ENCODE peak calls at places on chromosomes 6 and 20, in six cellular contexts. A is AG09319; C is COR-L47; F is left lung; Y is stimulated activated CD8-positive, alpha-beta memory T cell treated with anti-CD3 and anti-CD28 coated beads, Interleukin-2, amount 100 ng/mL, for 1 hour; Z is D341Med. L is an unnamed sample.

GRCh38 chr6:139473239-139473701 is 98.8 kb upstream of the CITED2 start:
- DNase-seq in Z (no peak), F (no peak), C (no peak), Y (no peak), A (no peak), L (peak)

GRCh38 chr6:56652231-56652630 is 9.5 kb upstream of the DST start:
- DNase-seq in Z (no peak), F (no peak), Y (no peak), C (no peak), A (no peak), L (no peak)

GRCh38 chr20:61823242-61823641 is 242.4 kb downstream of the TAF4 start:
- DNase-seq in C (no peak), F (no peak), Z (no peak), A (no peak), Y (no peak), L (no peak)

GRCh38 chr20:956330-956951 is 40.3 kb upstream of the ANGPT4 start:
- DNase-seq in Z (peak), Y (peak), C (peak), A (peak), F (peak), L (peak)

GRCh38 chr20:37524859-37525708 is 2.6 kb downstream of the BLCAP start:
- DNase-seq in Z (peak), Y (no peak), C (no peak), F (no peak), A (no peak), L (no peak)

GRCh38 chr6:170110201-170111140 is 180.4 kb downstream of the DLL1 start:
- DNase-seq in Y (no peak), C (no peak), F (peak), A (no peak), Z (peak), L (no peak)

GRCh38 chr6:49541210-49541724 is 9.2 kb upstream of the C6orf141 start:
- DNase-seq in Z (no peak), F (no peak), A (peak), C (no peak), Y (no peak), L (no peak)

GRCh38 chr20:32995802-32996201 is 8.4 kb downstream of the SUN5 start:
- DNase-seq in C (no peak), Z (no peak), Y (no peak), A (no peak), F (no peak), L (no peak)

GRCh38 chr20:717817-718216 is 42.2 kb upstream of the SCRT2 start:
- DNase-seq in F (no peak), Y (no peak), Z (no peak), A (no peak), C (no peak), L (no peak)

GRCh38 chr20:25116746-25117457 is 35.0 kb upstream of the VSX1 start:
- DNase-seq in Y (no peak), Z (no peak), C (no peak), A (no peak), F (no peak), L (no peak)

GRCh38 chr6:151493495-151494234 is at the start of gene CCDC170:
- DNase-seq in C (no peak), Z (peak), F (peak), Y (no peak), A (no peak), L (peak)

GRCh38 chr6:109441069-109441816 is 719 bp downstream of the SMPD2 start:
- DNase-seq in Z (peak), F (peak), Y (no peak), C (no peak), A (no peak), L (peak)

GRCh38 chr20:61249626-61250025 is 2.4 kb upstream of the CDH4 start:
- DNase-seq in C (no peak), Y (no peak), Z (no peak), F (no peak), A (no peak), L (no peak)

GRCh38 chr20:44810391-44811149 is at the start of gene RIMS4:
- DNase-seq in Y (no peak), C (peak), Z (peak), A (no peak), F (no peak), L (no peak)

GRCh38 chr6:56381852-56382251 is 134.5 kb upstream of the COL21A1 start:
- DNase-seq in C (no peak), Y (no peak), F (no peak), Z (no peak), A (no peak), L (no peak)

GRCh38 chr6:31075528-31075927 is 36.8 kb downstream of the C6orf15 start:
- DNase-seq in F (no peak), Z (no peak), A (no peak), Y (no peak), C (no peak), L (no peak)

GRCh38 chr6:109344226-109344625 is 38.0 kb downstream of the CD164 start:
- DNase-seq in A (no peak), Y (no peak), Z (no peak), F (no peak), C (no peak), L (no peak)

GRCh38 chr20:46458891-46459750 is 52.7 kb upstream of the ELMO2 start:
- DNase-seq in F (peak), A (no peak), Z (peak), C (peak), Y (no peak), L (peak)

GRCh38 chr6:73452107-73452461 is at the start of gene CGAS:
- DNase-seq in A (peak), F (peak), C (no peak), Z (no peak), Y (peak), L (peak)

GRCh38 chr20:52494244-52494643 is 302.7 kb upstream of the ZFP64 start:
- DNase-seq in A (peak), Y (peak), Z (no peak), F (no peak), C (no peak), L (no peak)

GRCh38 chr6:144036064-144036873 is 28.2 kb upstream of the PLAGL1 start:
- DNase-seq in A (peak), Y (no peak), Z (no peak), C (no peak), F (peak), L (no peak)

GRCh38 chr6:31541059-31541657 is 645 bp downstream of the DDX39B start:
- DNase-seq in A (peak), C (peak), F (peak), Z (no peak), Y (peak), L (no peak)

GRCh38 chr6:33724281-33725023 is 13.0 kb upstream of the UQCC2 start:
- DNase-seq in Y (no peak), Z (no peak), A (no peak), C (no peak), F (no peak), L (no peak)

GRCh38 chr6:17584241-17584803 is 15.8 kb upstream of the FAM8A1 start:
- DNase-seq in Y (no peak), A (peak), F (no peak), C (peak), Z (peak), L (no peak)

GRCh38 chr6:4707011-4707410 is 69.2 kb upstream of the CDYL start:
- DNase-seq in Y (no peak), F (no peak), Z (no peak), A (no peak), C (no peak), L (no peak)

GRCh38 chr6:119339941-119340456 is 9.6 kb downstream of the MAN1A1 start:
- DNase-seq in F (no peak), A (no peak), Y (no peak), C (no peak), Z (no peak), L (no peak)

GRCh38 chr6:2839982-2840793 is 1.5 kb downstream of the SERPINB1 start:
- DNase-seq in A (no peak), C (no peak), F (no peak), Z (no peak), Y (no peak), L (no peak)

GRCh38 chr6:147546501-147547368 is 38.2 kb downstream of the SAMD5 start:
- DNase-seq in F (no peak), C (no peak), Z (no peak), A (no peak), Y (no peak), L (no peak)

GRCh38 chr6:46338098-46338497 is 153.2 kb downstream of the RCAN2 start:
- DNase-seq in Z (no peak), C (no peak), A (no peak), Y (no peak), F (no peak), L (no peak)

GRCh38 chr6:151763938-151764680 is 43.4 kb upstream of the ESR1 start:
- DNase-seq in C (no peak), F (peak), Z (peak), A (peak), Y (peak), L (peak)

GRCh38 chr20:53829706-53830521 is 236.3 kb upstream of the ZNF217 start:
- DNase-seq in Z (no peak), F (no peak), Y (no peak), A (peak), C (no peak), L (no peak)